ENCODE peak calls at places on chromosomes 12 and 14, in six cellular contexts. J, K, U, B, Z and W are unnamed samples.

GRCh38 chr14:93543766-93544165 is 113.0 kb downstream of the UNC79 start:
- DNase-seq in J (no peak), K (no peak), U (no peak), B (peak; percentile 8), Z (peak; percentile 17), W (no peak)

GRCh38 chr14:102033241-102033640 is 53.6 kb downstream of the HSP90AA1 start:
- DNase-seq in J (no peak), K (no peak), U (no peak), B (no peak), Z (no peak), W (no peak)

GRCh38 chr14:97442363-97442762 is 645.2 kb downstream of the VRK1 start:
- DNase-seq in J (no peak), K (no peak), U (no peak), B (no peak), Z (no peak), W (no peak)

GRCh38 chr14:89184952-89185351 is 232.1 kb downstream of the FOXN3 start:
- DNase-seq in J (no peak), K (no peak), U (no peak), B (no peak), Z (no peak), W (peak; percentile 36)

GRCh38 chr12:90199008-90199407 is 490.4 kb upstream of the ATP2B1 start:
- DNase-seq in J (no peak), K (no peak), U (no peak), B (no peak), Z (no peak), W (no peak)

GRCh38 chr12:6946033-6946919 is 2.5 kb downstream of the C12orf57 start:
- DNase-seq in J (peak; percentile 61), K (peak; percentile 61), U (peak; percentile 54), B (no peak), Z (peak; percentile 55), W (no peak)

GRCh38 chr14:59826150-59826549 is 44.4 kb downstream of the RTN1 start:
- DNase-seq in J (no peak), K (no peak), U (no peak), B (no peak), Z (no peak), W (no peak)

GRCh38 chr12:54596526-54596946 is 8.1 kb upstream of the PPP1R1A start:
- DNase-seq in J (peak; percentile 48), K (peak; percentile 38), U (peak; percentile 50), B (peak; percentile 63), Z (peak; percentile 64), W (peak; percentile 45)

GRCh38 chr14:93984987-93985410 is 8.6 kb upstream of the ASB2 start:
- DNase-seq in J (no peak), K (no peak), U (no peak), B (peak; percentile 86), Z (peak; percentile 23), W (peak; percentile 54)